ENCODE peak calls at places on chromosomes 11 and 22, in ten cellular contexts. One of them, this sample, is unnamed.

GRCh38 chr22:42080287-42080686 is 787 bp downstream of the SMDT1 start:
- DNase-seq in esophagus muscularis mucosa: no peak
- DNase-seq in endothelial cell of umbilical vein: peak
- DNase-seq in H1: no peak
- DNase-seq in HCT116: no peak
- DNase-seq in spleen: peak
- DNase-seq in stomach: peak
- DNase-seq in breast epithelium: no peak
- DNase-seq in K562: no peak
- DNase-seq in sigmoid colon: no peak
- DNase-seq in this sample: peak

GRCh38 chr22:25555506-25556060 is 8.9 kb upstream of the GRK3 start:
- DNase-seq in esophagus muscularis mucosa: no peak
- DNase-seq in endothelial cell of umbilical vein: no peak
- DNase-seq in H1: no peak
- DNase-seq in HCT116: no peak
- DNase-seq in spleen: no peak
- DNase-seq in stomach: no peak
- DNase-seq in breast epithelium: no peak
- DNase-seq in K562: no peak
- DNase-seq in sigmoid colon: no peak
- DNase-seq in this sample: no peak

GRCh38 chr11:48150213-48150612 is 66.4 kb upstream of the OR4B1 start:
- DNase-seq in esophagus muscularis mucosa: no peak
- DNase-seq in endothelial cell of umbilical vein: peak
- DNase-seq in H1: no peak
- DNase-seq in HCT116: no peak
- DNase-seq in spleen: no peak
- DNase-seq in stomach: no peak
- DNase-seq in breast epithelium: no peak
- DNase-seq in K562: no peak
- DNase-seq in sigmoid colon: no peak
- DNase-seq in this sample: peak

GRCh38 chr11:120610101-120610500 is 98.6 kb downstream of the GRIK4 start:
- DNase-seq in esophagus muscularis mucosa: no peak
- DNase-seq in endothelial cell of umbilical vein: no peak
- DNase-seq in H1: no peak
- DNase-seq in HCT116: no peak
- DNase-seq in spleen: no peak
- DNase-seq in stomach: no peak
- DNase-seq in breast epithelium: no peak
- DNase-seq in K562: no peak
- DNase-seq in sigmoid colon: no peak
- DNase-seq in this sample: no peak

GRCh38 chr11:116162541-116163230 is 610.1 kb downstream of the BUD13 start:
- DNase-seq in esophagus muscularis mucosa: peak
- DNase-seq in endothelial cell of umbilical vein: no peak
- DNase-seq in H1: peak
- DNase-seq in HCT116: no peak
- DNase-seq in spleen: no peak
- DNase-seq in stomach: no peak
- DNase-seq in breast epithelium: no peak
- DNase-seq in K562: no peak
- DNase-seq in sigmoid colon: no peak
- DNase-seq in this sample: no peak

GRCh38 chr11:3831378-3832239 is 9.2 kb downstream of the RHOG start:
- DNase-seq in esophagus muscularis mucosa: no peak
- DNase-seq in endothelial cell of umbilical vein: no peak
- DNase-seq in H1: no peak
- DNase-seq in HCT116: no peak
- DNase-seq in spleen: peak
- DNase-seq in stomach: peak
- DNase-seq in breast epithelium: no peak
- DNase-seq in K562: peak
- DNase-seq in sigmoid colon: no peak
- DNase-seq in this sample: no peak

GRCh38 chr11:112693781-112694180 is 267.4 kb upstream of the NCAM1 start:
- DNase-seq in esophagus muscularis mucosa: no peak
- DNase-seq in endothelial cell of umbilical vein: no peak
- DNase-seq in H1: no peak
- DNase-seq in HCT116: no peak
- DNase-seq in spleen: no peak
- DNase-seq in stomach: no peak
- DNase-seq in breast epithelium: no peak
- DNase-seq in K562: no peak
- DNase-seq in sigmoid colon: no peak
- DNase-seq in this sample: no peak

GRCh38 chr22:25629613-25630012 is 65.1 kb downstream of the GRK3 start:
- DNase-seq in esophagus muscularis mucosa: peak
- DNase-seq in endothelial cell of umbilical vein: no peak
- DNase-seq in H1: no peak
- DNase-seq in HCT116: no peak
- DNase-seq in spleen: no peak
- DNase-seq in stomach: no peak
- DNase-seq in breast epithelium: no peak
- DNase-seq in K562: no peak
- DNase-seq in sigmoid colon: no peak
- DNase-seq in this sample: no peak

GRCh38 chr11:16448123-16448717 is 91.9 kb upstream of the SOX6 start:
- DNase-seq in esophagus muscularis mucosa: no peak
- DNase-seq in endothelial cell of umbilical vein: no peak
- DNase-seq in H1: no peak
- DNase-seq in HCT116: no peak
- DNase-seq in spleen: no peak
- DNase-seq in stomach: no peak
- DNase-seq in breast epithelium: no peak
- DNase-seq in K562: no peak
- DNase-seq in sigmoid colon: no peak
- DNase-seq in this sample: no peak

GRCh38 chr11:10703544-10703943 is 10.0 kb upstream of the IRAG1 start:
- DNase-seq in esophagus muscularis mucosa: no peak
- DNase-seq in endothelial cell of umbilical vein: no peak
- DNase-seq in H1: no peak
- DNase-seq in HCT116: no peak
- DNase-seq in spleen: no peak
- DNase-seq in stomach: no peak
- DNase-seq in breast epithelium: no peak
- DNase-seq in K562: no peak
- DNase-seq in sigmoid colon: no peak
- DNase-seq in this sample: no peak

GRCh38 chr11:118007040-118007439 is 20.8 kb downstream of the IL10RA start:
- DNase-seq in esophagus muscularis mucosa: peak
- DNase-seq in endothelial cell of umbilical vein: no peak
- DNase-seq in H1: peak
- DNase-seq in HCT116: no peak
- DNase-seq in spleen: no peak
- DNase-seq in stomach: no peak
- DNase-seq in breast epithelium: no peak
- DNase-seq in K562: no peak
- DNase-seq in sigmoid colon: no peak
- DNase-seq in this sample: no peak

GRCh38 chr22:28426346-28427132 is 253.1 kb downstream of the TTC28 start:
- DNase-seq in esophagus muscularis mucosa: no peak
- DNase-seq in endothelial cell of umbilical vein: peak
- DNase-seq in H1: no peak
- DNase-seq in HCT116: no peak
- DNase-seq in spleen: no peak
- DNase-seq in stomach: no peak
- DNase-seq in breast epithelium: no peak
- DNase-seq in K562: no peak
- DNase-seq in sigmoid colon: no peak
- DNase-seq in this sample: no peak

GRCh38 chr11:34639545-34639944 is 18.7 kb downstream of the EHF start:
- DNase-seq in esophagus muscularis mucosa: no peak
- DNase-seq in endothelial cell of umbilical vein: no peak
- DNase-seq in H1: no peak
- DNase-seq in HCT116: no peak
- DNase-seq in spleen: no peak
- DNase-seq in stomach: no peak
- DNase-seq in breast epithelium: no peak
- DNase-seq in K562: no peak
- DNase-seq in sigmoid colon: no peak
- DNase-seq in this sample: peak

GRCh38 chr11:29024386-29024785 is 916.2 kb downstream of the METTL15 start:
- DNase-seq in esophagus muscularis mucosa: no peak
- DNase-seq in endothelial cell of umbilical vein: no peak
- DNase-seq in H1: no peak
- DNase-seq in HCT116: no peak
- DNase-seq in spleen: no peak
- DNase-seq in stomach: no peak
- DNase-seq in breast epithelium: no peak
- DNase-seq in K562: no peak
- DNase-seq in sigmoid colon: no peak
- DNase-seq in this sample: no peak

GRCh38 chr22:24875862-24876506 is 70.0 kb downstream of the SGSM1 start:
- DNase-seq in esophagus muscularis mucosa: no peak
- DNase-seq in endothelial cell of umbilical vein: peak
- DNase-seq in H1: peak
- DNase-seq in HCT116: no peak
- DNase-seq in spleen: no peak
- DNase-seq in stomach: no peak
- DNase-seq in breast epithelium: no peak
- DNase-seq in K562: peak
- DNase-seq in sigmoid colon: no peak
- DNase-seq in this sample: no peak

GRCh38 chr11:9575531-9576240 is 2.2 kb downstream of the WEE1 start:
- DNase-seq in esophagus muscularis mucosa: no peak
- DNase-seq in endothelial cell of umbilical vein: no peak
- DNase-seq in H1: no peak
- DNase-seq in HCT116: no peak
- DNase-seq in spleen: no peak
- DNase-seq in stomach: no peak
- DNase-seq in breast epithelium: no peak
- DNase-seq in K562: no peak
- DNase-seq in sigmoid colon: no peak
- DNase-seq in this sample: no peak

GRCh38 chr11:65501005-65501529 is 2.2 kb downstream of the MALAT1 start:
- DNase-seq in esophagus muscularis mucosa: no peak
- DNase-seq in endothelial cell of umbilical vein: no peak
- DNase-seq in H1: no peak
- DNase-seq in HCT116: no peak
- DNase-seq in spleen: no peak
- DNase-seq in stomach: no peak
- DNase-seq in breast epithelium: no peak
- DNase-seq in K562: no peak
- DNase-seq in sigmoid colon: no peak
- DNase-seq in this sample: no peak
- TF ChIP-seq POLR2AphosphoS5 in esophagus muscularis mucosa: no peak
- TF ChIP-seq POLR2AphosphoS5 in endothelial cell of umbilical vein: no peak
- TF ChIP-seq POLR2AphosphoS5 in H1: no peak
- TF ChIP-seq POLR2AphosphoS5 in HCT116: no peak
- TF ChIP-seq POLR2AphosphoS5 in spleen: no peak
- TF ChIP-seq POLR2AphosphoS5 in stomach: no peak
- TF ChIP-seq POLR2AphosphoS5 in breast epithelium: no peak
- TF ChIP-seq POLR2AphosphoS5 in K562: no peak
- TF ChIP-seq POLR2AphosphoS5 in sigmoid colon: no peak
- TF ChIP-seq POLR2AphosphoS5 in this sample: no peak

GRCh38 chr11:62727833-62728721 is at the start of gene TTC9C:
- DNase-seq in esophagus muscularis mucosa: peak
- DNase-seq in endothelial cell of umbilical vein: peak
- DNase-seq in H1: peak
- DNase-seq in HCT116: peak
- DNase-seq in spleen: peak
- DNase-seq in stomach: peak
- DNase-seq in breast epithelium: peak
- DNase-seq in K562: peak
- DNase-seq in sigmoid colon: peak
- DNase-seq in this sample: peak
- TF ChIP-seq POLR2A in esophagus muscularis mucosa: peak
- TF ChIP-seq POLR2A in endothelial cell of umbilical vein: peak
- TF ChIP-seq POLR2A in H1: no peak
- TF ChIP-seq POLR2A in HCT116: peak
- TF ChIP-seq POLR2A in spleen: peak
- TF ChIP-seq POLR2A in stomach: no peak
- TF ChIP-seq POLR2A in breast epithelium: peak
- TF ChIP-seq POLR2A in K562: peak
- TF ChIP-seq POLR2A in sigmoid colon: peak
- TF ChIP-seq POLR2A in this sample: peak

GRCh38 chr11:22133785-22134184 is 59.1 kb upstream of the ANO5 start:
- DNase-seq in esophagus muscularis mucosa: no peak
- DNase-seq in endothelial cell of umbilical vein: no peak
- DNase-seq in H1: no peak
- DNase-seq in HCT116: no peak
- DNase-seq in spleen: no peak
- DNase-seq in stomach: no peak
- DNase-seq in breast epithelium: no peak
- DNase-seq in K562: no peak
- DNase-seq in sigmoid colon: no peak
- DNase-seq in this sample: no peak

DNA sequence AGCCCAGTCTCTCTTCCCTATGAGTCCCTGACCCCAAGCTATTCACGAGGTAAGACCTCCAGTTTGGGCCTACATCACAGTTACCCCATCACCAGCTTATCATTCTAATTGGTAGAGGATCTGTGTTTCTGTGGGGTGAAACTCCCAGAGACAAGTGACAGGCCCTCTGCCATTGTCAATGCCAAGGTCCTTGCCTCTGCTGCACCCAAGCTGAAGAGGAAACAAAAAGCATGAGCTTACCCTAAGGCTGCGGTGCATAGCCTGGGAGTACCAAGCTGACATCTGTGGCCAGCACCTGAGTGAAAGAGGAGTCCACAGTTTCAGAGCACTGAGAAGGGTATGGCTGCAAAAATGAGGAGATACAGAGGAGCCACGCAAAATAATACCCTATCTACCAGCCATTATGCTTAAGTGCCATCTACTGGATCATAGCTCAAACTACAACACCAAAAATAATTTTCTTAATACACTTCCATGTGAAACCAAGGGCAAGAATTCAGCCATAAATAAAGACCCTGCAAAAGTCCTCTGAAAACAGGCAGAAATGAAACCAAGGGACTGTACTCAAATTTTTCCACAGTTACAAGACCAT is 62.3 kb upstream of the ANO5 start:
- DNase-seq in esophagus muscularis mucosa: no peak
- DNase-seq in endothelial cell of umbilical vein: no peak
- DNase-seq in H1: peak
- DNase-seq in HCT116: no peak
- DNase-seq in spleen: no peak
- DNase-seq in stomach: no peak
- DNase-seq in breast epithelium: no peak
- DNase-seq in K562: no peak
- DNase-seq in sigmoid colon: no peak
- DNase-seq in this sample: no peak
- TF ChIP-seq CTCF in esophagus muscularis mucosa: no peak
- TF ChIP-seq CTCF in endothelial cell of umbilical vein: no peak
- TF ChIP-seq CTCF in H1: peak
- TF ChIP-seq CTCF in HCT116: peak
- TF ChIP-seq CTCF in spleen: no peak
- TF ChIP-seq CTCF in stomach: peak
- TF ChIP-seq CTCF in breast epithelium: peak
- TF ChIP-seq CTCF in K562: no peak
- TF ChIP-seq CTCF in sigmoid colon: no peak
- TF ChIP-seq CTCF in this sample: no peak

DNA sequence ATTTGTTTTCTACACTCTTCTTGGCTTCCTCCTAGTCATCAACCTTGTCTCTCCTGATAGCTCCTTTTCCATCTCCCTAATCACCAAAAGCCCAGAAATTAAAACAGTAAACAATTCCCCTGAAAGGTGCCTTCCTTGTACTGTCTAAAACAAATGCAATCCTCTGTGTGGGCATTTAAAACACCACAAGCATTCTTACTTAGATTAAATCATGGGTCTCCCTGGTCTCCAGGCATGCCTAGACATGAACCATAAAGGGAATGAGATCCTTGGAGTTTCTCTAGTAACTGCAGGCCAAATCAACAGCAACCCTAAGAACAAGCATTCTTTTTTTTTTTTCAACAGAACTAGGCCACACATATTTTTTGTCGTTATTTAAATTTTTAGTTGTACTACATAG is 1.9 kb downstream of the BTG4 start:
- DNase-seq in esophagus muscularis mucosa: no peak
- DNase-seq in endothelial cell of umbilical vein: no peak
- DNase-seq in H1: no peak
- DNase-seq in HCT116: no peak
- DNase-seq in spleen: no peak
- DNase-seq in stomach: no peak
- DNase-seq in breast epithelium: no peak
- DNase-seq in K562: no peak
- DNase-seq in sigmoid colon: no peak
- DNase-seq in this sample: no peak
- TF ChIP-seq POLR2AphosphoS5 in esophagus muscularis mucosa: no peak
- TF ChIP-seq POLR2AphosphoS5 in endothelial cell of umbilical vein: no peak
- TF ChIP-seq POLR2AphosphoS5 in H1: no peak
- TF ChIP-seq POLR2AphosphoS5 in HCT116: no peak
- TF ChIP-seq POLR2AphosphoS5 in spleen: no peak
- TF ChIP-seq POLR2AphosphoS5 in stomach: no peak
- TF ChIP-seq POLR2AphosphoS5 in breast epithelium: no peak
- TF ChIP-seq POLR2AphosphoS5 in K562: no peak
- TF ChIP-seq POLR2AphosphoS5 in sigmoid colon: no peak
- TF ChIP-seq POLR2AphosphoS5 in this sample: no peak

This sample was measured in transverse colon.